ENCODE peak calls at places on chromosomes 2 and 18, in four cellular contexts. B, R, Z and X are unnamed samples. For H3K4me1, the result is how much of the 10 kb centered on the place peaks cover.

GRCh38 chr2:112182581-112183034 is 44.4 kb downstream of the FBLN7 start:
- DNase-seq in Z (no peak), R (no peak), B (no peak), X (no peak)

GRCh38 chr2:130807659-130808385 is 28.9 kb upstream of the ARHGEF4 start:
- DNase-seq in Z (no peak), B (no peak), R (no peak), X (no peak)

GRCh38 chr2:47654790-47655562 is 128.0 kb upstream of the MSH6 start:
- DNase-seq in B (no peak), Z (no peak), R (no peak), X (peak)

GRCh38 chr2:148927010-148927409 is 52.0 kb downstream of the KIF5C start:
- DNase-seq in R (peak), B (peak), Z (no peak), X (no peak)

GRCh38 chr2:189560273-189560586 is 20.4 kb downstream of the SLC40A1 start:
- DNase-seq in B (no peak), Z (no peak), R (no peak), X (no peak)

GRCh38 chr2:234399451-234400246 is 97.2 kb downstream of the ARL4C start:
- DNase-seq in Z (no peak), B (no peak), R (no peak), X (no peak)

GRCh38 chr2:43294973-43295603 is 68.7 kb upstream of the ZFP36L2 start:
- DNase-seq in Z (no peak), R (no peak), B (no peak), X (no peak)

GRCh38 chr2:83585250-83585649 is 873.8 kb downstream of the SUCLG1 start:
- DNase-seq in B (no peak), Z (no peak), R (no peak), X (no peak)

GRCh38 chr18:55404136-55404810 is 183.7 kb downstream of the TCF4 start:
- DNase-seq in R (no peak), Z (no peak), B (no peak), X (no peak)

GRCh38 chr2:71990122-71990521 is 157.5 kb downstream of the CYP26B1 start:
- DNase-seq in B (no peak), R (no peak), Z (no peak), X (no peak)

GRCh38 chr2:105405291-105405690 is 6.4 kb upstream of the FHL2 start:
- DNase-seq in R (no peak), Z (no peak), B (no peak), X (no peak)

GRCh38 chr2:218717262-218717661 is 6.6 kb downstream of the TTLL4 start:
- DNase-seq in R (no peak), B (no peak), Z (no peak), X (no peak)

GRCh38 chr2:127651987-127652550 is 6.1 kb downstream of the GPR17 start:
- DNase-seq in Z (peak), B (no peak), R (no peak), X (no peak)

GRCh38 chr2:216015722-216016464 is 2.5 kb upstream of the MREG start:
- DNase-seq in Z (no peak), B (no peak), R (no peak), X (no peak)

GRCh38 chr18:26457611-26458350 is 90.6 kb downstream of the KCTD1 start:
- DNase-seq in Z (no peak), B (peak), R (peak), X (no peak)

GRCh38 chr2:233413046-233413445 is 58.8 kb downstream of the DGKD start:
- DNase-seq in R (no peak), Z (no peak), B (no peak), X (no peak)

GRCh38 chr18:29156531-29156930 is 979.6 kb upstream of the CDH2 start:
- DNase-seq in B (no peak), R (no peak), Z (no peak), X (no peak)

GRCh38 chr2:43246641-43247040 is 20.2 kb upstream of the ZFP36L2 start:
- DNase-seq in Z (no peak), B (no peak), R (no peak), X (no peak)

GRCh38 chr2:24304621-24305020 is 55.7 kb downstream of the ITSN2 start:
- DNase-seq in Z (no peak), R (no peak), B (no peak), X (no peak)

DNA sequence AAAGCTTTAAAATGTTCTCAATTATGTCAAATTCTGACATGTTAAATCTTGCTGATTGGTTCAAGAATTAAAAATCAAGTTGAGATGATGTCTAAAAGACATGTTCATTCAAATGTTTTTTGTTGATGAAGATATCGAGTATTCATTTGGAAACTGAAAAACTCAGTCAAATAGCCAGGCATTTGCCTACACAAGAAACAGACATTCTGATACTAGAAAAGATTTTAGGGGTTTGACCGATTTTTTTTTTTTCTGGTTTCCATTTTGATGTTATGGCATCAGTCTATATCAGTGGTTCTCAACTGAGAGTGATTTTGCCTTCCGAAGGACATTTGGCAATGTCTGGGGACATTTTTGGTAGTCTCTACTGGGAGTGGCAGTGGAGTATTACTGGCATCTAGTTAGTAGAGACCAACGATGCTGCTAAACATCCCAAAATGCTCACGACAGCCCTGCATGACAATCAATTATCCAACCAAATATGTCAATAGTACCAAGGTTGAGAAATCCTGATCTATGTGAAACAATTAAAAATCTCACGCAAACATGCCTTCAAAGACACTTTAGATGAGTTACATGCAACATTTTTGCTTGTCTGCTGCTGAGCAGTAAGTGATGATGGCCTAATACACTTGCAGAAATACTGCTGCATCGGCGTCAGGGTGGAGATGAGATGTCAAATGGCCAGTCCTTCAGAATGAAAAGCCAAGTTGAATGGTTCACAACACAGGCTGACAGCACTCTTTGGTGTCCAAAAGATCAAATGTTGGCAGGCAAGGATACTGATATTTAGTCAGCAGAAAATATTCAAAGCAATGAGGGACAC is 12.5 kb downstream of the RASGRP3 start:
- DNase-seq in B (no peak), Z (no peak), R (no peak), X (no peak)
- H3K4me1 ChIP-seq in B (under half), Z (under half), R (under half), X (under half)

GRCh38 chr2:28269019-28269784 is 123.5 kb upstream of the FOSL2 start:
- DNase-seq in Z (no peak), B (peak), R (no peak), X (no peak)
- TF ChIP-seq EP300 in Z (no peak), B (peak), R (no peak), X (no peak)

GRCh38 chr18:9825571-9826073 is 60.2 kb upstream of the TXNDC2 start:
- DNase-seq in Z (no peak), B (no peak), R (no peak), X (peak)

GRCh38 chr18:9824862-9825479 is 60.8 kb upstream of the TXNDC2 start:
- DNase-seq in B (no peak), Z (no peak), R (no peak), X (no peak)

GRCh38 chr18:9822587-9822986 is 63.2 kb upstream of the TXNDC2 start:
- DNase-seq in B (no peak), R (no peak), Z (no peak), X (no peak)

GRCh38 chr18:9823805-9824473 is 61.8 kb upstream of the TXNDC2 start:
- DNase-seq in R (no peak), Z (peak), B (no peak), X (no peak)

DNA sequence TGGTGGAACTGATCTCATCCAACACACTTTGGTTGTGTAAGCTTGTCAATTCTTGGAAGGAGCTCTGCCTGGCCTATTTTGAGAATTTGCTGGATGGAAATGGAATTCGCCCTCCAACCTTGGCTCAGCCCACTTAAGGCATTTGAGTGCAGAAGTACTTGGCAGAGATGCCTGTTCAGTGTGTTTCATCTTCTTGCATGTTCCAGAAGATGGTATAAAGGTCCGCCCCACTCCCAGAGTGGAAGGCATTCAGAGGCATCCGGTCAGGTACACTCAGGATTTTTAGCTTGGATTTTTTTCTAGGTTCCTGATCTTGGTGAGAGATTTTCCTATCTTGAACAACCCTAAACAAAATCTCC is 61.3 kb upstream of the TXNDC2 start:
- DNase-seq in R (no peak), Z (peak), B (no peak), X (no peak)
- TF ChIP-seq POLR2AphosphoS5 in R (no peak), Z (peak), B (no peak), X (peak)

GRCh38 chr2:120775801-120776589 is 40.3 kb downstream of the GLI2 start:
- DNase-seq in B (no peak), Z (no peak), R (no peak), X (no peak)

GRCh38 chr2:120776649-120777048 is 41.0 kb downstream of the GLI2 start:
- DNase-seq in Z (no peak), B (no peak), R (no peak), X (no peak)

GRCh38 chr2:120773186-120773800 is 37.6 kb downstream of the GLI2 start:
- DNase-seq in B (no peak), Z (peak), R (no peak), X (no peak)

GRCh38 chr2:120775261-120775660 is 39.6 kb downstream of the GLI2 start:
- DNase-seq in B (no peak), R (no peak), Z (no peak), X (no peak)

DNA sequence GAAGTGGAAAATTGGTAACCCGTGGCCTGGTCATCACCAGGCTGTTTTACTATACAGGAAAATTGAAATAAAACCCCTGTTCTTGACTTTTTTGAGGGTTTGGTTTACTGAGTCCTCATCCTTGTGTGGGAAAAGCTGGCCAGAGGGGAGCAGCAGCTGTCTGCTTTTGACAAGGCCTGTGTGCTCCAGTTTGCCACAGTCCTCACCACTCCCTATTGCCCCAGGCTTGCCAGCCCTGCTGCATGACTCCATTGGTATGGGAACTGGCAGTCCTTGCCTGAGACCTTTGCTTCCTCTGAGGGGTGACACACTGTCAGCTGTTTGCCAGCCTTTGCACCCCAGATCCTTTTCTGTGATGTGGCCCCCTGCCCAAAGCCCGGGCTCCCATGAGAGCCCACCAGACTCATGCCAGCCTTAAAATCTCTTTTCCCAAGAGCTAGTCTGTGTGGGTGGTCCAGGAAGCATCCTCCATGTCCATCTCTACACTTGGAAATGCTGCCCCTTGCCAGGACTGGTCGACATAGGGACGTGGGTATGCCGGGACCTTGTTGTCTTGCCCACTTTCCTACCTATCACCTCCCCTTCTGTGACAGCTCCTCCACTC is 39.0 kb downstream of the GLI2 start:
- DNase-seq in Z (no peak), R (no peak), B (no peak), X (no peak)
- H3K4me1 ChIP-seq in Z (under half), R (under half), B (under half), X (under half)

DNA sequence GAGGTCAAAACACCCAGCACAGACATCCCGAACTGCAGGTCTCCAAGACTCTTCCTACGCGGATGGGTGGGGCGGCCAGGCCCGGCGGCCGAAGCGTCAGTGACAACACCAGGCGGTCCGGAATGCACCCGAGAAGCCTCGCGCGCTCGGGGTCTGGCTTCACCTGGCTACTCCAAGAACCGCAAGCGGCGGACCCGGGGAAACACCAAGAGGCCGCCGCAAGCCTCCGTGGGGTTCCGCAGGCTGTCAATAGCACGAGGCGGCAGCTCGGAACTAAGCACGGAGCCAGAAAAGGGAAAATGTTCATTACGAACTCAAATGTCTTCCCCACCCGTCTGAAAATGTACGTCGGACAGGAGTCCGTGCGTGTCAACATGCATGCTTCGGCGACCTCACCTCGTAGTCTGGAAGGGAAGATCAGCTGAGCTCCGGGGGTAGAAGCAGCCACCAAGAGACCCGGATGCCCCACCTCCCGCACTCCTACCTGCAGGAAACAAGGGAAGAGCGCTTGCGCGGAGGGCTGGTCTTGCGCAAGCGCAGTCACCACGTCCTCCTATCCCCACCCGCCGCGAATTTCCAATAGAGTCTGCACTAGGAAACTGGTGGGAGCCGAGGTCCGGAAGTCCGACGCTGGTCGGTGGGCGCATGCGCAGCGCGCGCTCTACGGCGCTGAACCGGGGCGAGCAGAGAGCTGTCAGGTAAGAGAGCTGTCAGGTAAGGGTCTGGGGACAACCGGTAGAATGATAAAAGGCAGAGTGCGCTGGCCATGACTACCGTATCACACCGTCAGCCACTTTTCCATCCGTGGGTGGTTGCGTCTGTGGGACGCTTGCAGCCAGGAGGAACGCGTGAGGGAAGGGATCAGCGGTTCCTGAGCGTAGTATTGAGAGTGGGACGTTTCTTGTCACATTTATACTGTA is at the start of the genes GPATCH11 and HEATR5B:
- DNase-seq in R (peak), B (peak), Z (peak), X (peak)
- TF ChIP-seq EP300 in R (no peak), B (no peak), Z (no peak), X (no peak)